ENCODE peak calls at places on chromosome 14, in ten cellular contexts. V is left cardiac atrium; P is activated naive CD4-positive, alpha-beta T cell treated with anti-CD3 and anti-CD28 coated beads, Interleukin-2, amount 50 U/mL, for 72 hours; Z is heart right ventricle; H is stimulated activated naive CD8-positive, alpha-beta T cell treated with anti-CD3 and anti-CD28 coated beads, Interleukin-15, amount 100 ng/mL, for 72 hours; U is mucosa of descending colon; O is activated CD4-positive, alpha-beta T cell treated with anti-CD3 and anti-CD28 coated beads for 36 hours; A is lung; C is upper lobe of left lung; Y is activated naive CD8-positive, alpha-beta T cell treated with anti-CD3 and anti-CD28 coated beads, Interleukin-2, amount 50 U/mL, for 24 hours. G is an unnamed sample.

GRCh38 chr14:65214741-65215140 is 112.4 kb upstream of the MAX start:
- ATAC-seq in V (no peak), P (no peak), Z (peak), H (no peak), U (peak), O (no peak), A (no peak), C (peak), Y (no peak), G (no peak)

GRCh38 chr14:95137804-95138167 is 19.5 kb downstream of the DICER1 start:
- ATAC-seq in V (no peak), P (no peak), Z (no peak), H (no peak), U (peak), O (no peak), A (no peak), C (no peak), Y (no peak), G (no peak)

GRCh38 chr14:90645842-90646443 is 170.3 kb downstream of the TTC7B start:
- ATAC-seq in V (no peak), P (no peak), Z (no peak), H (no peak), U (no peak), O (no peak), A (peak), C (peak), Y (no peak), G (peak)

GRCh38 chr14:99899578-99900178 is 106.5 kb downstream of the EML1 start:
- ATAC-seq in V (no peak), P (no peak), Z (no peak), H (no peak), U (no peak), O (no peak), A (no peak), C (no peak), Y (no peak), G (no peak)

GRCh38 chr14:57057803-57058202 is 210.9 kb downstream of the EXOC5 start:
- ATAC-seq in V (no peak), P (no peak), Z (no peak), H (no peak), U (peak), O (no peak), A (no peak), C (no peak), Y (no peak), G (peak)

GRCh38 chr14:36507847-36508417 is 12.1 kb downstream of the NKX2-1 start:
- ATAC-seq in V (no peak), P (no peak), Z (no peak), H (no peak), U (no peak), O (no peak), A (no peak), C (no peak), Y (no peak), G (no peak)

GRCh38 chr14:60632257-60632656 is 17.0 kb downstream of the SIX1 start:
- ATAC-seq in V (no peak), P (no peak), Z (no peak), H (peak), U (no peak), O (no peak), A (no peak), C (no peak), Y (no peak), G (no peak)

GRCh38 chr14:59249029-59249428 is 60.6 kb downstream of the DAAM1 start:
- ATAC-seq in V (no peak), P (no peak), Z (no peak), H (no peak), U (no peak), O (no peak), A (no peak), C (no peak), Y (no peak), G (no peak)

GRCh38 chr14:58794993-58795762 is 157.4 kb downstream of the DACT1 start:
- ATAC-seq in V (no peak), P (peak), Z (no peak), H (no peak), U (no peak), O (no peak), A (no peak), C (no peak), Y (no peak), G (no peak)

GRCh38 chr14:91167380-91167770 is 53.5 kb downstream of the DGLUCY start:
- ATAC-seq in V (no peak), P (no peak), Z (no peak), H (no peak), U (no peak), O (no peak), A (no peak), C (no peak), Y (no peak), G (no peak)

GRCh38 chr14:96204151-96205058 is at the start of gene BDKRB2:
- ATAC-seq in V (peak), P (peak), Z (peak), H (peak), U (peak), O (peak), A (peak), C (peak), Y (peak), G (peak)

GRCh38 chr14:95855606-95856005 is 21.0 kb upstream of the TUNAR start:
- ATAC-seq in V (no peak), P (no peak), Z (no peak), H (no peak), U (no peak), O (no peak), A (no peak), C (no peak), Y (no peak), G (no peak)

GRCh38 chr14:58912287-58912686 is 274.5 kb downstream of the DACT1 start:
- ATAC-seq in V (no peak), P (no peak), Z (no peak), H (no peak), U (no peak), O (no peak), A (no peak), C (no peak), Y (no peak), G (no peak)

GRCh38 chr14:37124617-37125016 is 47.8 kb downstream of the SLC25A21 start:
- ATAC-seq in V (no peak), P (no peak), Z (no peak), H (no peak), U (no peak), O (no peak), A (no peak), C (no peak), Y (no peak), G (no peak)

GRCh38 chr14:74630881-74631690 is 19.0 kb upstream of the LTBP2 start:
- ATAC-seq in V (peak), P (no peak), Z (peak), H (no peak), U (no peak), O (no peak), A (no peak), C (peak), Y (no peak), G (peak)

G was measured in esophagus mucosa.